ENCODE peak calls at places on chromosomes 6 and 20, in four cellular contexts. Q is EH, L is left ventricle myocardium inferior, T is HT1080. R is an unnamed sample.

GRCh38 chr6:4085329-4085695 is 6.4 kb upstream of the FAM217A start:
- DNase-seq in T (peak; percentile 32), L (no peak), Q (peak; percentile 44), R (no peak)

GRCh38 chr6:53043626-53044025 is 21.6 kb upstream of the FBXO9 start:
- DNase-seq in Q (peak; percentile 87), T (peak; percentile 70), L (no peak), R (peak; percentile 77)

GRCh38 chr6:34152806-34153565 is 7.1 kb upstream of the GRM4 start:
- DNase-seq in Q (no peak), T (no peak), L (no peak), R (no peak)

GRCh38 chr6:97639702-97640101 is 356.7 kb upstream of the MMS22L start:
- DNase-seq in T (no peak), Q (no peak), L (no peak), R (no peak)

GRCh38 chr6:89887452-89888137 is 6.7 kb upstream of the GJA10 start:
- DNase-seq in Q (no peak), L (no peak), T (no peak), R (no peak)

GRCh38 chr20:1319462-1319861 is 9.5 kb downstream of the SDCBP2 start:
- DNase-seq in L (no peak), Q (no peak), T (no peak), R (no peak)

GRCh38 chr6:148868314-148868713 is 121.5 kb downstream of the UST start:
- DNase-seq in L (no peak), Q (peak; percentile 77), T (peak; percentile 79), R (peak; percentile 51)

GRCh38 chr20:56358070-56358469 is 704 bp upstream of the FAM210B start:
- DNase-seq in L (no peak), T (no peak), Q (peak; percentile 59), R (no peak)

GRCh38 chr6:149769676-149770075 is 20.1 kb downstream of the PCMT1 start:
- DNase-seq in Q (no peak), L (no peak), T (no peak), R (no peak)

R was measured in GM03348.